ENCODE peak calls at places on chromosome 14, in five cellular contexts. R, X, H, N and B are unnamed samples.

GRCh38 chr14:60085085-60085484 is 6.6 kb upstream of the PCNX4 start:
- DNase-seq in R (no peak), H (no peak), N (no peak), X (no peak), B (no peak)

GRCh38 chr14:23252420-23253333 is 14.9 kb downstream of the RNF212B start:
- DNase-seq in R (no peak), X (no peak), N (no peak), H (no peak), B (no peak)

GRCh38 chr14:105616802-105617192 is 90.4 kb downstream of the TMEM121 start:
- DNase-seq in X (no peak), R (no peak), N (peak; percentile 14), H (no peak), B (no peak)

GRCh38 chr14:31269599-31270195 is 62.1 kb upstream of the HECTD1 start:
- DNase-seq in N (no peak), X (no peak), H (no peak), R (no peak), B (no peak)

GRCh38 chr14:49641697-49642129 is 6.7 kb upstream of the DNAAF2 start:
- DNase-seq in N (no peak), R (peak; percentile 66), H (no peak), X (no peak), B (no peak)

GRCh38 chr14:75492832-75493579 is 29.3 kb upstream of the BATF start:
- DNase-seq in R (no peak), N (no peak), X (no peak), H (no peak), B (peak; percentile 59)

GRCh38 chr14:50318031-50318626 is 6.0 kb downstream of the DMAC2L start:
- DNase-seq in H (no peak), R (no peak), X (no peak), N (no peak), B (no peak)

GRCh38 chr14:68412505-68413496 is 380.1 kb downstream of the ZFP36L1 start:
- DNase-seq in N (no peak), R (no peak), X (no peak), H (no peak), B (no peak)

GRCh38 chr14:102584871-102585869 is 7.3 kb upstream of the RCOR1 start:
- DNase-seq in H (no peak), R (no peak), X (no peak), N (no peak), B (no peak)

GRCh38 chr14:35898217-35898775 is 72.2 kb downstream of the BRMS1L start:
- DNase-seq in X (no peak), R (no peak), N (no peak), H (no peak), B (no peak)

GRCh38 chr14:69921052-69921451 is 41.8 kb downstream of the SMOC1 start:
- DNase-seq in N (no peak), R (no peak), H (no peak), X (no peak), B (no peak)

GRCh38 chr14:29805415-29806123 is 122.1 kb downstream of the PRKD1 start:
- DNase-seq in X (no peak), R (peak; percentile 84), H (peak; percentile 44), N (peak; percentile 53), B (peak; percentile 80)

GRCh38 chr14:90193925-90194324 is 62.4 kb upstream of the PSMC1 start:
- DNase-seq in N (no peak), H (no peak), R (no peak), X (no peak), B (no peak)

GRCh38 chr14:67630938-67631337 is 11.2 kb downstream of the ARG2 start:
- DNase-seq in N (no peak), H (no peak), R (no peak), X (no peak), B (no peak)

GRCh38 chr14:24329736-24330135 is 5.1 kb downstream of the ADCY4 start:
- DNase-seq in H (no peak), N (peak; percentile 50), R (no peak), X (no peak), B (peak; percentile 71)

GRCh38 chr14:31360919-31361662 is 59.3 kb downstream of the HEATR5A start:
- DNase-seq in X (no peak), H (no peak), R (no peak), N (no peak), B (no peak)

GRCh38 chr14:96272777-96273471 is 16.9 kb downstream of the BDKRB1 start:
- DNase-seq in N (no peak), X (no peak), H (no peak), R (peak; percentile 47), B (no peak)

GRCh38 chr14:76726551-76726961 is 34.7 kb upstream of the VASH1 start:
- DNase-seq in H (no peak), N (no peak), R (no peak), X (no peak), B (no peak)

GRCh38 chr14:85439696-85440328 is 90.1 kb upstream of the FLRT2 start:
- DNase-seq in R (no peak), H (no peak), N (no peak), X (no peak), B (no peak)

GRCh38 chr14:60965402-60965801 is 15.5 kb downstream of the TRMT5 start:
- DNase-seq in N (no peak), R (no peak), H (no peak), X (no peak), B (no peak)

GRCh38 chr14:58969951-58970751 is 218.3 kb upstream of the DAAM1 start:
- DNase-seq in X (no peak), R (peak; percentile 39), N (no peak), H (no peak), B (no peak)

GRCh38 chr14:37384870-37385596 is 187.3 kb downstream of the MIPOL1 start:
- DNase-seq in X (no peak), N (no peak), R (peak; percentile 24), H (no peak), B (no peak)

GRCh38 chr14:38079886-38080285 is 127.8 kb upstream of the SSTR1 start:
- DNase-seq in H (no peak), R (no peak), X (no peak), N (no peak), B (no peak)

GRCh38 chr14:34498684-34499412 is 36.8 kb upstream of the SPTSSA start:
- DNase-seq in H (no peak), N (no peak), X (no peak), R (peak; percentile 43), B (no peak)

GRCh38 chr14:106620368-106620767 is 1094.0 kb downstream of the TMEM121 start:
- DNase-seq in X (no peak), H (no peak), R (no peak), N (no peak), B (no peak)

GRCh38 chr14:62187265-62187664 is 425.0 kb downstream of the SNAPC1 start:
- DNase-seq in R (no peak), H (no peak), X (no peak), N (no peak), B (no peak)

GRCh38 chr14:77151918-77152588 is 10.5 kb upstream of the ZDHHC22 start:
- DNase-seq in H (no peak), N (no peak), X (no peak), R (no peak), B (no peak)

GRCh38 chr14:26896447-26896846 is 298.6 kb upstream of the NOVA1 start:
- DNase-seq in N (no peak), H (no peak), X (no peak), R (no peak), B (no peak)

GRCh38 chr14:90483551-90483950 is 86.7 kb downstream of the CALM1 start:
- DNase-seq in R (peak; percentile 48), N (no peak), H (no peak), X (peak; percentile 34), B (no peak)

GRCh38 chr14:71383510-71383909 is 476.3 kb downstream of the PCNX1 start:
- DNase-seq in N (no peak), X (no peak), R (no peak), H (no peak), B (no peak)

GRCh38 chr14:46782281-46782680 is 130.7 kb upstream of the RPL10L start:
- DNase-seq in R (no peak), H (no peak), X (no peak), N (no peak), B (no peak)

GRCh38 chr14:105063041-105063440 is 2.2 kb downstream of the GPR132 start:
- DNase-seq in R (no peak), H (no peak), N (no peak), X (no peak), B (no peak)

GRCh38 chr14:21781543-21781942 is 107.9 kb upstream of the OR4E1 start:
- DNase-seq in R (no peak), X (no peak), N (no peak), H (no peak), B (no peak)

DNA sequence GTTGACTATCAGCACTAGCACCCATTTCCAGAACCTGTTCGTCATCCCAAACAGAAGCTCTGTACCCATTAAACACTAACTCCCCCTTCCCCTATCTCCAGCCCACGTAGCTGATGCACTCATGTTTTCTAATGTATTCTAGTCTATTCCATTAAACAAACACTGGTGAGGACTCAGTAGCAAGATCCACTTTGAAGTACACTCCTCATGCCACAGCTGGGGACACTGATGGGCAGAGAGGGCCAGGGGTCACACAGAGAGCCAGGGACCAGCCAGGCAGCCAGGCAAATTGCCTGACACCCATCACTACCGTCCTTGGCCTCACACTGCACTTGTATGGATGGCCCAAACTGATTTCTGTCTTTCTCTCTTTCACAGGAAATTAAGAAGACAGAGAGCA is 269.9 kb upstream of the DIO3 start:
- DNase-seq in R (no peak), X (no peak), H (no peak), N (no peak), B (no peak)
- H3K4me1 ChIP-seq in R (no peaks in the 10 kb centered on the region), X (no peaks in the 10 kb centered on the region), H (no peaks in the 10 kb centered on the region), N (no peaks in the 10 kb centered on the region), B (no peaks in the 10 kb centered on the region)

GRCh38 chr14:91748049-91748448 is 16.2 kb upstream of the CATSPERB start:
- DNase-seq in X (no peak), R (no peak), N (no peak), H (no peak), B (no peak)

GRCh38 chr14:91749857-91750256 is 18.0 kb upstream of the CATSPERB start:
- DNase-seq in X (no peak), N (no peak), H (no peak), R (no peak), B (no peak)

GRCh38 chr14:91745329-91745728 is 13.4 kb upstream of the CATSPERB start:
- DNase-seq in R (no peak), X (no peak), N (no peak), H (no peak), B (no peak)

GRCh38 chr14:91742956-91743653 is 11.2 kb upstream of the CATSPERB start:
- DNase-seq in R (no peak), N (no peak), X (no peak), H (no peak), B (no peak)

GRCh38 chr14:91744068-91744480 is 12.2 kb upstream of the CATSPERB start:
- DNase-seq in X (no peak), N (no peak), H (no peak), R (peak; percentile 67), B (no peak)
- H3K27ac ChIP-seq in X (no peak overlapping the region), N (no peak overlapping the region), H (no peak overlapping the region), R (peak overlapping the region; percentile 58), B (no peak overlapping the region)

GRCh38 chr14:100152091-100152490 is 7.4 kb downstream of the DEGS2 start:
- DNase-seq in N (no peak), H (no peak), X (no peak), R (no peak), B (no peak)
- H3K4me1 ChIP-seq in N (peaks cover 2% of the 10 kb centered on the region), H (no peaks in the 10 kb centered on the region), X (peaks cover 11% of the 10 kb centered on the region), R (no peaks in the 10 kb centered on the region), B (no peaks in the 10 kb centered on the region)

GRCh38 chr14:54567634-54568561 is 970 bp downstream of the SAMD4A start:
- DNase-seq in N (peak; percentile 67), X (peak; percentile 11), H (peak; percentile 17), R (peak; percentile 55), B (peak; percentile 58)
- H3K27ac ChIP-seq in N (peak overlapping the region; percentile 98), X (peak overlapping the region; percentile 56), H (peak overlapping the region; percentile 100), R (peak overlapping the region; percentile 33), B (peak overlapping the region; percentile 99)

GRCh38 chr14:56895154-56895553 is 84.9 kb upstream of the OTX2 start:
- DNase-seq in H (no peak), N (no peak), R (no peak), X (no peak), B (no peak)
- H3K4me1 ChIP-seq in H (no peaks in the 10 kb centered on the region), N (no peaks in the 10 kb centered on the region), R (no peaks in the 10 kb centered on the region), X (no peaks in the 10 kb centered on the region), B (no peaks in the 10 kb centered on the region)